ENCODE peak calls at places on chromosomes 11 and 22, in six cellular contexts. I is hepatocyte, A is DND-41, H is fibroblast of lung, N is adrenal gland, X is neural progenitor cell. B is an unnamed sample. For H3K4me1, the result is how much of the 10 kb centered on the place peaks cover.

GRCh38 chr11:62574363-62575057 is 819 bp upstream of the EEF1G start:
- DNase-seq in I (peak), A (peak), H (no peak), N (no peak), X (peak), B (peak)

GRCh38 chr11:45333506-45333971 is 47.4 kb upstream of the SYT13 start:
- DNase-seq in I (peak), A (no peak), H (peak), N (peak), X (no peak), B (peak)

GRCh38 chr11:129546266-129546665 is 170.6 kb downstream of the BARX2 start:
- DNase-seq in I (no peak), A (no peak), H (no peak), N (no peak), X (no peak), B (no peak)

GRCh38 chr22:49551897-49552659 is 275.6 kb downstream of the BRD1 start:
- DNase-seq in I (no peak), A (no peak), H (no peak), N (no peak), X (no peak), B (no peak)

GRCh38 chr11:72840780-72841179 is 26.6 kb downstream of the ATG16L2 start:
- DNase-seq in I (no peak), A (no peak), H (peak), N (no peak), X (no peak), B (no peak)

GRCh38 chr11:129374081-129374992 is 1.3 kb upstream of the BARX2 start:
- DNase-seq in I (no peak), A (no peak), H (peak), N (no peak), X (peak), B (peak)

GRCh38 chr11:126172596-126173038 is 38.8 kb downstream of the RPUSD4 start:
- DNase-seq in I (no peak), A (no peak), H (peak), N (no peak), X (no peak), B (no peak)

GRCh38 chr11:27722117-27722844 is 22.0 kb upstream of the BDNF start:
- DNase-seq in I (peak), A (no peak), H (peak), N (no peak), X (peak), B (no peak)

GRCh38 chr11:126211236-126212088 is at the start of the genes FAM118B and RPUSD4:
- DNase-seq in I (peak), A (peak), H (peak), N (peak), X (peak), B (peak)

GRCh38 chr22:36331912-36332622 is 55.7 kb downstream of the MYH9 start:
- DNase-seq in I (peak), A (peak), H (peak), N (peak), X (no peak), B (peak)

GRCh38 chr11:48341466-48341865 is 16.7 kb downstream of the OR4C3 start:
- DNase-seq in I (no peak), A (peak), H (no peak), N (no peak), X (no peak), B (no peak)

GRCh38 chr11:111049131-111049530 is 196.4 kb upstream of the POU2AF2 start:
- DNase-seq in I (no peak), A (no peak), H (no peak), N (no peak), X (no peak), B (no peak)

GRCh38 chr11:69558519-69558941 is 77.1 kb downstream of the LINC01488 start:
- DNase-seq in I (no peak), A (peak), H (no peak), N (no peak), X (no peak), B (no peak)

GRCh38 chr22:36753120-36753802 is 22.7 kb downstream of the IFT27 start:
- DNase-seq in I (peak), A (no peak), H (no peak), N (peak), X (no peak), B (peak)

GRCh38 chr11:11380340-11380739 is 27.3 kb upstream of the CSNK2A3 start:
- DNase-seq in I (no peak), A (no peak), H (no peak), N (no peak), X (no peak), B (no peak)

GRCh38 chr22:19178659-19179471 is at the start of gene SLC25A1:
- DNase-seq in I (peak), A (peak), H (peak), N (peak), X (peak), B (peak)

GRCh38 chr11:134275534-134276395 is at the start of gene GLB1L3:
- DNase-seq in I (peak), A (peak), H (peak), N (peak), X (peak), B (no peak)

GRCh38 chr11:36441610-36442208 is 68.4 kb downstream of the TRAF6 start:
- DNase-seq in I (no peak), A (no peak), H (no peak), N (no peak), X (no peak), B (no peak)

GRCh38 chr11:44623716-44624491 is 58.4 kb downstream of the CD82 start:
- DNase-seq in I (peak), A (peak), H (no peak), N (peak), X (no peak), B (peak)

GRCh38 chr22:47655930-47656329 is 893.5 kb downstream of the TBC1D22A start:
- DNase-seq in I (no peak), A (no peak), H (no peak), N (no peak), X (no peak), B (no peak)

GRCh38 chr11:94924074-94925031 is 49.0 kb downstream of the CWC15 start:
- DNase-seq in I (peak), A (peak), H (peak), N (no peak), X (no peak), B (no peak)

GRCh38 chr11:123357990-123358827 is 71.9 kb upstream of the GRAMD1B start:
- DNase-seq in I (peak), A (no peak), H (peak), N (peak), X (peak), B (no peak)

GRCh38 chr11:17927643-17928343 is 85.1 kb downstream of the SERGEF start:
- DNase-seq in I (peak), A (no peak), H (peak), N (no peak), X (no peak), B (no peak)

GRCh38 chr11:43558556-43559127 is 121.9 kb upstream of the HSD17B12 start:
- DNase-seq in I (no peak), A (no peak), H (no peak), N (no peak), X (no peak), B (no peak)

GRCh38 chr11:75588067-75588481 is 26.0 kb downstream of the SERPINH1 start:
- DNase-seq in I (peak), A (no peak), H (no peak), N (peak), X (no peak), B (no peak)

GRCh38 chr11:6599449-6599848 is 4.0 kb downstream of the RRP8 start:
- DNase-seq in I (no peak), A (no peak), H (no peak), N (no peak), X (no peak), B (no peak)

GRCh38 chr11:111366560-111367410 is 12.3 kb downstream of the POU2AF1 start:
- DNase-seq in I (no peak), A (no peak), H (no peak), N (no peak), X (no peak), B (no peak)

GRCh38 chr11:104524276-104524675 is 360.3 kb upstream of the PDGFD start:
- DNase-seq in I (no peak), A (no peak), H (no peak), N (no peak), X (no peak), B (no peak)

GRCh38 chr22:29300807-29301601 is 5.4 kb upstream of the GAS2L1 start:
- DNase-seq in I (no peak), A (no peak), H (no peak), N (peak), X (no peak), B (no peak)

GRCh38 chr22:46845281-46846153 is 83.1 kb downstream of the TBC1D22A start:
- DNase-seq in I (no peak), A (no peak), H (peak), N (no peak), X (no peak), B (no peak)

GRCh38 chr22:44340271-44341239 is 27.8 kb upstream of the SHISAL1 start:
- DNase-seq in I (no peak), A (no peak), H (no peak), N (no peak), X (no peak), B (no peak)

DNA sequence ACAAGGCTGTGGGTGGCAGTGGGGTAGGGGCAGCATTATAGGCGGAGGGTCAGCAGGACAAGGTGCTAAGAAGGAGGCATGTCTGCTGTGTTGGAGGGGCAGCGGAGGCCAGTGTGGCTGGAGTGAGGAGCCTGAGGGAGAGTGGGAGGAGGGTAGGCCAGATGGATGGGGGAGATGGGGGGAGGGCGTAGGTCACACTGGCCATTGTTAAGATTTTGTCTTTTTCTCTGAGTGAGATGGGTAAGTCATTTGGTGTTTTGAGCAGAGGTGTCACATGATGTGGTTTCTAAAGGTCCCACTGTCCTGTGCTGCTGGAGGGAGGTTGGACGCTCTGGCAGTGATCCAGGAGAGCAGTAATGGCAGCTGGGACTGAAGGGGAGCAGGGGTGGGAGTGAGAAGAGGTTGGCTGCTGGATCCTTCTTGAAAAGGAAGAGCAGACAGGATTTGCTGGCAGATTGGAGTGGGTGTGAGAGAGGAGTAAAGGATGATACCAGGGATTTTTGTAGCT is 9.8 kb downstream of the PPP6R3 start:
- DNase-seq in I (no peak), A (no peak), H (no peak), N (no peak), X (no peak), B (no peak)
- H3K4me1 ChIP-seq in I (under half), A (half or more), H (under half), N (under half), X (under half), B (under half)

GRCh38 chr11:57778318-57779037 is 16.9 kb downstream of the CTNND1 start:
- DNase-seq in I (peak), A (peak), H (peak), N (peak), X (peak), B (peak)

GRCh38 chr11:57777969-57778317 is 16.3 kb downstream of the CTNND1 start:
- DNase-seq in I (peak), A (no peak), H (no peak), N (no peak), X (peak), B (peak)

GRCh38 chr11:57781529-57781943 is 19.9 kb downstream of the CTNND1 start:
- DNase-seq in I (peak), A (no peak), H (no peak), N (no peak), X (peak), B (peak)

GRCh38 chr11:57776577-57776976 is 15.0 kb downstream of the CTNND1 start:
- DNase-seq in I (no peak), A (no peak), H (no peak), N (no peak), X (no peak), B (no peak)

DNA sequence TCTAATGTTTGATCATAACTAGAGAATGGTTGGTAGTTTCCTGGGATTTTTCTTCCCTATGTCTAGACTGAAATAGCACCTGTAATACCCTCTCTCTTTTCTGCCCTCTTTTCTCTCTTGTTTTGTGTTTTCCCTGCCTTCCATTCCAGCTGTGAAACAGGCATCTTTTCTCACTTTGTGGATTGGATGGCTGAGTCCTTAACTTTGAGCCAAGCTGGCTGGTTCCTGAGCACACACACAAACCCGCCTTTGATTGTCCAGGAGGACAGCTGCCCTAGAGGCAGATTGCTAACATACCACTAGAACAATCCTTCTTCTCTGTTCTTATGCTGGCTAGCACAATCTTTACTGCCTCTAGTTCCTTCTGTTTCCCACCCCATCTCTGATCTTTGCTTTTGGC is 17.7 kb downstream of the CTNND1 start:
- DNase-seq in I (peak), A (no peak), H (no peak), N (no peak), X (peak), B (no peak)
- H3K4me3 ChIP-seq in I (no peak), A (no peak), H (no peak), N (no peak), X (peak), B (no peak)

DNA sequence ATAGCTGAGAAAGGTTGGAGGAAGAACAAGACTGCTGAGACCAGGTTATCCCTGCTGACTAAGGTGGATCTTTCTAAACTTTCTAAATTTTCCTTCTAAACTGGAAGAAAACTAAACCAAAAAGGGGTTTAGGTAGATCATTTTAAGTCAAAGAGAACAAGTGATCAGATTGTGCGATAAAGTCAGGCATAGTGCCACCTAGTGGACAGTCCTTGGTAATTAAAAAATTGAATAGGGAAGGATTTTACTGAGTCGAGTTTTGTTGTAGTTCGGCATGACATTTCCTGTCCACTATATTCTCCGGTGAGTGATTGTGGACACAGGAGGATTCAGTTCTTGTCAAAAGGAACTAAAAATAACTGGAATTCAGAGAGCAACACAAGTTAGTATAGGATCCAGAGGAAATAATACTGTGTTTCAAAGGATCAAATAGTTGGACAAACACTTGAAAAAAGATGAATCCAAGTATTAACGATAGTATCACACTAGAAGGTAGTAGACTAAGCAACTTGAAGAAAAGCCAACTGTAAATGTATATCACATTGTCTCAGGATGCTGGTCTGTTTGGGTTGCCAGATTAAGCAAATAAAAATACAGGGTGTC is 1236.4 kb downstream of the FAM181B start:
- DNase-seq in I (peak), A (peak), H (peak), N (no peak), X (peak), B (peak)
- TF ChIP-seq CTCF in I (peak), A (peak), H (no peak), N (peak), X (peak), B (peak)

GRCh38 chr22:40451230-40451629 is 80.8 kb downstream of the SGSM3 start:
- DNase-seq in I (no peak), A (no peak), H (no peak), N (no peak), X (no peak), B (no peak)

GRCh38 chr22:40453676-40454075 is 83.3 kb downstream of the SGSM3 start:
- DNase-seq in I (no peak), A (no peak), H (peak), N (no peak), X (no peak), B (no peak)

GRCh38 chr22:40452730-40453487 is 82.5 kb downstream of the SGSM3 start:
- DNase-seq in I (peak), A (no peak), H (no peak), N (no peak), X (no peak), B (no peak)

GRCh38 chr22:40449676-40450035 is 79.3 kb downstream of the SGSM3 start:
- DNase-seq in I (no peak), A (no peak), H (peak), N (no peak), X (no peak), B (no peak)

GRCh38 chr22:40450651-40451050 is 80.3 kb downstream of the SGSM3 start:
- DNase-seq in I (no peak), A (no peak), H (no peak), N (no peak), X (no peak), B (no peak)
- H3K4me1 ChIP-seq in I (under half), A (under half), H (under half), N (under half), X (under half), B (under half)

GRCh38 chr11:2892215-2893020 is 6.8 kb upstream of the CDKN1C start:
- DNase-seq in I (peak), A (peak), H (peak), N (no peak), X (peak), B (peak)

GRCh38 chr11:2890466-2891241 is 5.1 kb upstream of the CDKN1C start:
- DNase-seq in I (peak), A (no peak), H (peak), N (peak), X (peak), B (peak)

GRCh38 chr11:2889399-2890273 is 4.1 kb upstream of the CDKN1C start:
- DNase-seq in I (no peak), A (no peak), H (no peak), N (no peak), X (no peak), B (no peak)

GRCh38 chr11:2891901-2892214 is 6.3 kb upstream of the CDKN1C start:
- DNase-seq in I (peak), A (no peak), H (no peak), N (no peak), X (no peak), B (peak)

GRCh38 chr11:2891291-2891690 is 5.7 kb upstream of the CDKN1C start:
- DNase-seq in I (no peak), A (peak), H (peak), N (no peak), X (peak), B (no peak)
- H3K4me3 ChIP-seq in I (no peak), A (peak), H (no peak), N (no peak), X (no peak), B (no peak)

GRCh38 chr11:15258433-15259350 is 144.0 kb downstream of the INSC start:
- DNase-seq in I (peak), A (no peak), H (peak), N (no peak), X (peak), B (peak)
- TF ChIP-seq CTCF in I (peak), A (no peak), H (no peak), N (no peak), X (peak), B (no peak)

DNA sequence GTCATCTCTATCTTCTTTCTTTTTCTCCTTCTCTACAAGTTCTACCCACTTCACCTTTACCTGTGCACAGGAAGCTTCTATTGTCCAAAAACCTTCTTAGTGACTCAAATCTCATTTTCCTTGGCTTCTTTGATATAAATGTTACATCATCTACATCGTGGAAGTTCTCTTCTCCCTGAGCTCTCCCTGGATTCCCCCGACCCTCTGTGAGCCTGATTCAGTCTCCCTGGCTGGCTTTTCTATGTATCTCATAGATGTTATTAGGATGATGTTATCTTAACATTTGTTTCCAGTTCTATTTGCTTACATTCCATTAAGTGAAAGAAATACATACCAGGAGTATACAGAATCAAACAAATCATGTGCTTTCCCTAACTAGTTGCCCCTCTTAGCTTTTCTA is 235.8 kb upstream of the PITPNB start:
- DNase-seq in I (no peak), A (no peak), H (no peak), N (no peak), X (no peak), B (no peak)
- H3K4me1 ChIP-seq in I (under half), A (under half), H (under half), N (under half), X (under half), B (under half)

DNA sequence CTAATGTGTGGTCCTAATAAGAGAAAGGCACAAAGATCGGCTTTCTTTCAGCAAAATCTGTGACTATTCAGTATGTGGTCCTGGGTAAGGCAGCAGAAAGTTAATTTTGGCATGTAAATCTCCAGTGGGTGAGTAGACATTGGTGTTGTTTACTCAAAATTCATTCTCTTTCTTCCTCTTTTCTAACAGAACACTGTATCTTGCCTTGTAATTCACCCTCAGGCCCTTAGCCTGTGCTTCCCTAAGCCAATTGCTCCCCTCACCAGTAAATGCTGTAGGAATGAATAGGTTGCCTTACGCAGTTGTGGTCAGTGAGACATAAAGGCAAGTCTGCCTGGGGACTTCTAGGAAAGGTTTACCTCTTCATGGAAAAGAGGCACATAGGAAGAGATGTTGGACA is 49.9 kb upstream of the PDE3B start:
- DNase-seq in I (no peak), A (no peak), H (no peak), N (no peak), X (no peak), B (no peak)
- H3K4me3 ChIP-seq in I (no peak), A (no peak), H (no peak), N (no peak), X (no peak), B (no peak)

B was measured in colonic mucosa.